ENCODE peak calls at places on chromosome 3, in eight cellular contexts. R is cardiac muscle cell, Y is ecto neural progenitor cell, H is cardiac fibroblast, S is left colon, T is left ventricle myocardium superior, P is AG04450, A is HFFc6. I is an unnamed sample.

GRCh38 chr3:101500208-101500607 is 12.8 kb downstream of the SENP7 start:
- DNase-seq in R (no peak), Y (no peak), H (no peak), S (no peak), T (no peak), P (no peak), A (no peak), I (no peak)

GRCh38 chr3:49867871-49868321 is 1.8 kb downstream of the CAMKV start:
- DNase-seq in R (peak), Y (peak), H (peak), S (no peak), T (no peak), P (no peak), A (no peak), I (no peak)

GRCh38 chr3:160935413-160936095 is 169.6 kb downstream of the B3GALNT1 start:
- DNase-seq in R (no peak), Y (no peak), H (peak), S (no peak), T (no peak), P (no peak), A (no peak), I (no peak)

GRCh38 chr3:184236033-184236410 is 6.6 kb downstream of the VWA5B2 start:
- DNase-seq in R (no peak), Y (no peak), H (no peak), S (no peak), T (no peak), P (no peak), A (no peak), I (no peak)

GRCh38 chr3:50405249-50405648 is 45.9 kb upstream of the TMEM115 start:
- DNase-seq in R (peak), Y (peak), H (no peak), S (no peak), T (no peak), P (no peak), A (no peak), I (no peak)

GRCh38 chr3:117393119-117393518 is 683.5 kb downstream of the TUSC7 start:
- DNase-seq in R (no peak), Y (no peak), H (no peak), S (no peak), T (no peak), P (no peak), A (no peak), I (no peak)

GRCh38 chr3:69566256-69566655 is 173.0 kb upstream of the MITF start:
- DNase-seq in R (no peak), Y (no peak), H (no peak), S (no peak), T (no peak), P (no peak), A (no peak), I (no peak)

GRCh38 chr3:193982258-193982659 is 153.7 kb upstream of the HES1 start:
- DNase-seq in R (no peak), Y (no peak), H (peak), S (peak), T (peak), P (no peak), A (no peak), I (peak)

GRCh38 chr3:152960684-152961083 is 125.8 kb downstream of the P2RY1 start:
- DNase-seq in R (no peak), Y (no peak), H (no peak), S (no peak), T (no peak), P (no peak), A (no peak), I (no peak)

GRCh38 chr3:138950006-138950644 is 3.1 kb downstream of the FOXL2NB start:
- DNase-seq in R (peak), Y (peak), H (peak), S (no peak), T (peak), P (no peak), A (no peak), I (no peak)